ENCODE peak calls at places on chromosomes 1 and 21, in six cellular contexts. One of them, this sample, is unnamed.

GRCh38 chr1:175303308-175303707 is 110.7 kb upstream of the KIAA0040 start:
- DNase-seq in K562: no peak
- DNase-seq in H1: no peak
- DNase-seq in HepG2: no peak
- DNase-seq in HCT116: no peak
- DNase-seq in GM12878: no peak
- DNase-seq in this sample: no peak

GRCh38 chr21:46384556-46384955 is 60.6 kb downstream of the PCNT start:
- DNase-seq in H1: no peak
- DNase-seq in GM12878: no peak
- DNase-seq in K562: no peak
- DNase-seq in HepG2: no peak
- DNase-seq in HCT116: no peak
- DNase-seq in this sample: no peak

GRCh38 chr1:40820911-40821693 is 37.5 kb downstream of the KCNQ4 start:
- DNase-seq in H1: no peak
- DNase-seq in HepG2: no peak
- DNase-seq in GM12878: no peak
- DNase-seq in K562: peak
- DNase-seq in HCT116: no peak
- DNase-seq in this sample: no peak

GRCh38 chr1:22731924-22732522 is 21.4 kb downstream of the EPHB2 start:
- DNase-seq in HepG2: no peak
- DNase-seq in K562: peak
- DNase-seq in GM12878: no peak
- DNase-seq in HCT116: no peak
- DNase-seq in H1: no peak
- DNase-seq in this sample: no peak

GRCh38 chr1:15151377-15151806 is 2.2 kb upstream of the TMEM51 start:
- DNase-seq in H1: no peak
- DNase-seq in GM12878: no peak
- DNase-seq in HCT116: no peak
- DNase-seq in K562: no peak
- DNase-seq in HepG2: peak
- DNase-seq in this sample: no peak

GRCh38 chr1:61638296-61638695 is 86.6 kb downstream of the TM2D1 start:
- DNase-seq in H1: no peak
- DNase-seq in HepG2: no peak
- DNase-seq in K562: no peak
- DNase-seq in GM12878: no peak
- DNase-seq in HCT116: no peak
- DNase-seq in this sample: no peak

GRCh38 chr1:115797491-115797890 is 29.0 kb upstream of the CASQ2 start:
- DNase-seq in K562: no peak
- DNase-seq in HCT116: no peak
- DNase-seq in GM12878: no peak
- DNase-seq in HepG2: no peak
- DNase-seq in H1: no peak
- DNase-seq in this sample: no peak

GRCh38 chr21:39467746-39468145 is 16.0 kb downstream of the SH3BGR start:
- DNase-seq in HCT116: no peak
- DNase-seq in GM12878: no peak
- DNase-seq in HepG2: no peak
- DNase-seq in K562: no peak
- DNase-seq in H1: no peak
- DNase-seq in this sample: no peak

GRCh38 chr1:236345728-236346127 is 48.4 kb upstream of the EDARADD start:
- DNase-seq in HepG2: peak
- DNase-seq in HCT116: no peak
- DNase-seq in H1: peak
- DNase-seq in K562: no peak
- DNase-seq in GM12878: no peak
- DNase-seq in this sample: no peak

GRCh38 chr1:52057245-52057644 is 1.1 kb downstream of the BTF3L4 start:
- DNase-seq in K562: no peak
- DNase-seq in GM12878: no peak
- DNase-seq in HCT116: no peak
- DNase-seq in HepG2: no peak
- DNase-seq in H1: no peak
- DNase-seq in this sample: no peak

GRCh38 chr1:52057876-52058275 is 1.8 kb downstream of the BTF3L4 start:
- DNase-seq in HCT116: no peak
- DNase-seq in HepG2: no peak
- DNase-seq in GM12878: no peak
- DNase-seq in H1: no peak
- DNase-seq in K562: no peak
- DNase-seq in this sample: no peak

GRCh38 chr1:52059888-52060287 is 3.8 kb downstream of the BTF3L4 start:
- DNase-seq in HCT116: no peak
- DNase-seq in GM12878: no peak
- DNase-seq in H1: no peak
- DNase-seq in HepG2: no peak
- DNase-seq in K562: no peak
- DNase-seq in this sample: no peak

GRCh38 chr1:52060822-52061221 is 4.7 kb downstream of the BTF3L4 start:
- DNase-seq in K562: no peak
- DNase-seq in HepG2: no peak
- DNase-seq in H1: no peak
- DNase-seq in GM12878: no peak
- DNase-seq in HCT116: no peak
- DNase-seq in this sample: no peak

DNA sequence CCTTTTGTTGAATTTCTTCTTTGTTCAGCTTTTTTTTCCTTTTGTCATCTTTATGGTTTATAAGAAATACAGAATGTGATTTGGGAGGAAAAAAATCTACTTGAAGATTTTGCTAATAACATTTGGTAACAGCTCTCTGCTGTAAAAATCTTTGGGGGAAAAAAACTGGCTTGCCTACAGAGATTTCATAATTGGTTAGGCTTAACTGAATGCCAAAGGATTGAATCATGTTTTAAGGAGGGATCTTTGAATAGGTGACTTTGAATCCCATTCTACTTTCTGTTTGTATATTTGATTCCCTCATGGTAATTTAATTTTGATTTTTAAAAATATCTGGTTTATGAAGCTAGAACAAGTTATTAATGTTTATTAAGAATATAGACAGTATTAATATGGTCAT is 3.2 kb downstream of the BTF3L4 start:
- DNase-seq in GM12878: no peak
- DNase-seq in K562: no peak
- DNase-seq in HCT116: no peak
- DNase-seq in H1: no peak
- DNase-seq in HepG2: no peak
- DNase-seq in this sample: no peak
- H3K9ac ChIP-seq in GM12878: no peak
- H3K9ac ChIP-seq in K562: no peak
- H3K9ac ChIP-seq in HCT116: no peak
- H3K9ac ChIP-seq in H1: no peak
- H3K9ac ChIP-seq in HepG2: no peak
- H3K9ac ChIP-seq in this sample: no peak

DNA sequence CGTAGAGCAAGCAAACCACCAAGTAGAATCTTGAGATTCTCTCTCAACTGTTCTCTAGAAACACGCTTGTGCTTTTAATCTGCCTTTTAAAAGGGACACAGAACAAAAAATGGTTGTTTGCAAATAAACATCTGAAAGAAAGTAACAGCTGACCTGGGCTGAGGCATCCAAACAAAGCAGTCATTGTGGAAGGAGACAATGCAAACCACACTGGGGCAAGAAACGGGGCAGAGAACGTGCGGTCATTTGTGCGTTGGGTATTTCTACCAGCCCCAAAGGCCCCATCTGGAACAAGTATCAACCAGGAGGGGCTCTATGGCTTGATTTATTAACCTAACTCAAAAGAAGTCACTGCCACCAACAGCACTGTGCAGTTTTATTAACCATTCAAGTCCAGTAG is 6.0 kb downstream of the STMN1 start:
- DNase-seq in HepG2: no peak
- DNase-seq in GM12878: no peak
- DNase-seq in K562: no peak
- DNase-seq in H1: no peak
- DNase-seq in HCT116: no peak
- DNase-seq in this sample: no peak
- TF ChIP-seq ZNF274 in HepG2: no peak
- TF ChIP-seq ZNF274 in GM12878: no peak
- TF ChIP-seq ZNF274 in K562: no peak
- TF ChIP-seq ZNF274 in H1: no peak
- TF ChIP-seq ZNF274 in HCT116: no peak
- TF ChIP-seq ZNF274 in this sample: no peak

GRCh38 chr1:11749996-11750395 is 12.0 kb upstream of the C1orf167 start:
- DNase-seq in GM12878: no peak
- DNase-seq in HepG2: no peak
- DNase-seq in HCT116: no peak
- DNase-seq in H1: no peak
- DNase-seq in K562: no peak
- DNase-seq in this sample: no peak
- H3K4me3 ChIP-seq in GM12878: no peak
- H3K4me3 ChIP-seq in HepG2: no peak
- H3K4me3 ChIP-seq in HCT116: no peak
- H3K4me3 ChIP-seq in H1: no peak
- H3K4me3 ChIP-seq in K562: no peak
- H3K4me3 ChIP-seq in this sample: no peak

GRCh38 chr1:153616144-153616884 is at the start of gene S100A14:
- DNase-seq in HepG2: no peak
- DNase-seq in HCT116: peak
- DNase-seq in H1: no peak
- DNase-seq in K562: peak
- DNase-seq in GM12878: no peak
- DNase-seq in this sample: no peak
- H3K9ac ChIP-seq in HepG2: peak
- H3K9ac ChIP-seq in HCT116: peak
- H3K9ac ChIP-seq in H1: no peak
- H3K9ac ChIP-seq in K562: no peak
- H3K9ac ChIP-seq in GM12878: no peak
- H3K9ac ChIP-seq in this sample: no peak

GRCh38 chr1:205248793-205249601 is 21.3 kb downstream of the TMCC2 start:
- DNase-seq in HCT116: no peak
- DNase-seq in H1: no peak
- DNase-seq in GM12878: no peak
- DNase-seq in K562: peak
- DNase-seq in HepG2: no peak
- DNase-seq in this sample: no peak
- TF ChIP-seq ZNF274 in HCT116: no peak
- TF ChIP-seq ZNF274 in H1: no peak
- TF ChIP-seq ZNF274 in GM12878: no peak
- TF ChIP-seq ZNF274 in K562: no peak
- TF ChIP-seq ZNF274 in HepG2: no peak
- TF ChIP-seq ZNF274 in this sample: no peak

DNA sequence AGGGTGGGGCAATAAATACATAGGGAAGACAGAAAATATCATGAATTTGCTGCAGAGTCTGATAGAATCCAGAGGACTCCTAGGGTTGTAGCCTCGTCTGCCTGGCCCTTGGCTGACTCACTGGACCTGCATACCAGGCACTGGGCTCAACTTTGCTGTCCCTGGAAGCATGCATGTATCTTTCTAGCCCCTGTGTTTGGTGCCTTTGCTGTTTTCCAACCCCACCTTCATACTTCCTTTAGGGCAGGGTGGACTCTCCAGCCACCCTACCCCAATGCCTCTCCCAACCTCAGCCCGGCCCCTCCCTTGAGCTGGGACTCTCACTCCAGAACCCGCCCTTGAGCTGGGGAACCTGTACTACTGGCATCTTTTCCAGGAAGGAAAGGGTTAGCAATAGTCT is 1.2 kb downstream of the RAB25 start:
- DNase-seq in GM12878: no peak
- DNase-seq in HCT116: no peak
- DNase-seq in K562: no peak
- DNase-seq in H1: no peak
- DNase-seq in HepG2: no peak
- DNase-seq in this sample: no peak
- H3K4me3 ChIP-seq in GM12878: no peak
- H3K4me3 ChIP-seq in HCT116: peak
- H3K4me3 ChIP-seq in K562: no peak
- H3K4me3 ChIP-seq in H1: no peak
- H3K4me3 ChIP-seq in HepG2: no peak
- H3K4me3 ChIP-seq in this sample: no peak